ENCODE peak calls at places on chromosomes 12 and 14, in eight cellular contexts. D, M, Y, R, C, L, E and B are unnamed samples.

GRCh38 chr12:81141220-81141619 is 63.3 kb downstream of the ACSS3 start:
- DNase-seq in D (no peak), M (no peak), Y (no peak), R (no peak), C (no peak), L (no peak), E (no peak), B (no peak)

GRCh38 chr14:22540811-22541360 is 48.1 kb downstream of the DAD1 start:
- DNase-seq in D (no peak), M (no peak), Y (no peak), R (no peak), C (no peak), L (no peak), E (no peak), B (no peak)

GRCh38 chr14:68172664-68173063 is 353.1 kb downstream of the RAD51B start:
- DNase-seq in D (no peak), M (no peak), Y (no peak), R (no peak), C (no peak), L (no peak), E (peak), B (no peak)

GRCh38 chr12:68675098-68675842 is 11.5 kb upstream of the NUP107 start:
- DNase-seq in D (no peak), M (peak), Y (no peak), R (peak), C (no peak), L (peak), E (no peak), B (peak)

GRCh38 chr12:69341328-69341727 is 6.9 kb upstream of the LYZ start:
- DNase-seq in D (no peak), M (peak), Y (peak), R (no peak), C (no peak), L (no peak), E (no peak), B (no peak)

GRCh38 chr12:513446-513845 is 53.7 kb downstream of the B4GALNT3 start:
- DNase-seq in D (no peak), M (no peak), Y (no peak), R (no peak), C (no peak), L (no peak), E (no peak), B (no peak)

GRCh38 chr12:60257063-60257462 is 661.2 kb downstream of the SLC16A7 start:
- DNase-seq in D (peak), M (no peak), Y (no peak), R (no peak), C (peak), L (no peak), E (peak), B (no peak)

GRCh38 chr12:14564336-14564959 is 3.2 kb downstream of the PLBD1 start:
- DNase-seq in D (no peak), M (no peak), Y (no peak), R (no peak), C (no peak), L (no peak), E (no peak), B (no peak)

GRCh38 chr14:29896354-29896768 is 31.3 kb downstream of the PRKD1 start:
- DNase-seq in D (no peak), M (no peak), Y (no peak), R (no peak), C (no peak), L (no peak), E (no peak), B (no peak)